ENCODE peak calls at places on chromosomes 5 and 9, in six cellular contexts. R is SK-N-SH, X is HCT116, Y is HepG2, F is GM12878, N is K562. I is an unnamed sample.

GRCh38 chr5:153957205-153957604 is 81.5 kb downstream of the FAM114A2 start:
- DNase-seq in Y (no peak), F (no peak), R (no peak), X (no peak), N (no peak), I (no peak)

GRCh38 chr5:169763437-169764301 is 126.6 kb downstream of the DOCK2 start:
- DNase-seq in Y (no peak), N (no peak), R (peak; percentile 33), F (peak; percentile 45), X (no peak), I (no peak)

GRCh38 chr9:120694559-120694958 is 19.7 kb downstream of the MEGF9 start:
- DNase-seq in Y (no peak), X (no peak), F (no peak), N (no peak), R (no peak), I (no peak)

GRCh38 chr5:63262191-63262981 is 683.8 kb downstream of the LRRC70 start:
- DNase-seq in Y (no peak), X (no peak), F (no peak), N (no peak), R (no peak), I (no peak)

GRCh38 chr9:14560194-14560593 is 133.0 kb downstream of the ZDHHC21 start:
- DNase-seq in Y (no peak), R (no peak), F (peak; percentile 7), N (no peak), X (no peak), I (no peak)

GRCh38 chr5:1007681-1008450 is 736 bp upstream of the NKD2 start:
- DNase-seq in X (no peak), F (no peak), Y (no peak), N (no peak), R (no peak), I (no peak)

GRCh38 chr5:10546186-10546585 is 17.7 kb upstream of the ANKRD33B start:
- DNase-seq in Y (no peak), R (no peak), X (no peak), N (no peak), F (no peak), I (no peak)

GRCh38 chr5:10885026-10885425 is 124.0 kb upstream of the DAP start:
- DNase-seq in R (no peak), F (no peak), N (no peak), X (no peak), Y (no peak), I (no peak)

GRCh38 chr5:163379298-163380155 is 57.9 kb upstream of the CCNG1 start:
- DNase-seq in X (peak; percentile 75), N (peak; percentile 51), F (no peak), R (no peak), Y (peak; percentile 44), I (no peak)

GRCh38 chr5:43036409-43036808 is 3.7 kb downstream of the ANXA2R start:
- DNase-seq in R (no peak), X (no peak), F (no peak), Y (no peak), N (no peak), I (no peak)

GRCh38 chr9:137371966-137372651 is 50.9 kb downstream of the EXD3 start:
- DNase-seq in X (no peak), N (no peak), Y (no peak), F (no peak), R (no peak), I (no peak)

GRCh38 chr9:137369111-137369787 is 53.7 kb downstream of the EXD3 start:
- DNase-seq in X (no peak), Y (no peak), R (no peak), N (no peak), F (no peak), I (no peak)

GRCh38 chr9:137369911-137370630 is 52.9 kb downstream of the EXD3 start:
- DNase-seq in N (no peak), F (no peak), R (no peak), X (no peak), Y (no peak), I (no peak)

GRCh38 chr9:137371521-137371941 is 51.4 kb downstream of the EXD3 start:
- DNase-seq in R (no peak), N (no peak), F (no peak), Y (no peak), X (no peak), I (no peak)

DNA sequence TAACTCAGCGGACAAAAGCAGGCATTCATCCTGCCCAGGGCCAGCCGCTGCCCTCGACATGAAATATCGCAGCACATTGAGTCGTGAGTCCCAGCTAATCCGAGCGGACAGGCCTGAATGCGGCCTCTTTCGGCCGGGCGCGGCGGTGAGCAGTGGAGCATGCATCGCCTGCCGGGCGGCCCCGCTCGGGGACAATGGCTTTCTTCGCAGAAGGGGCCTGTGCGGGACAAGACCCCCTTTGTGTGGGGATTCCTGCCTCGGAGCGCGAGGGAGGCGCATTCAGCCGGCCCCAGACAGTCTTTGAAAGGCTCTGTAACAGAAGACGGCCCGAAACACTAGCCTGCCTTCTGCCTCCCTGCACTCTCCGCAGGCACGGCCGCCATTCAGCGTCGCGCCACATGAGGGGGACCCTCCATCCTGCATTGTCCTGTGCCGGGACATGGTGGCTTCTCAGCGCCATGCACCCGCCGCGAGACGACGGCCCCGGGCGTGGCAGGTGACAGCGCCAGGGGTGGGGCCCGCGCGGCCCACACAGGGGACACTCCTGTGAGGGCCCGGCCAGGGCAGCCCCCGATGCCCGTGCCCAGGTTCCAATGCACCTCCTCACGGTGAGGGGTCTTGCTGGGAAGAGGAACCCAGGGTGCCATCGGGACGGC is 52.0 kb downstream of the EXD3 start:
- DNase-seq in N (no peak), R (no peak), Y (no peak), X (no peak), F (no peak), I (peak; percentile 50)
- H3K4me2 ChIP-seq in N (no peak overlapping the region), R (no peak overlapping the region), Y (no peak overlapping the region), X (no peak overlapping the region), F (no peak overlapping the region), I (no peak overlapping the region)

DNA sequence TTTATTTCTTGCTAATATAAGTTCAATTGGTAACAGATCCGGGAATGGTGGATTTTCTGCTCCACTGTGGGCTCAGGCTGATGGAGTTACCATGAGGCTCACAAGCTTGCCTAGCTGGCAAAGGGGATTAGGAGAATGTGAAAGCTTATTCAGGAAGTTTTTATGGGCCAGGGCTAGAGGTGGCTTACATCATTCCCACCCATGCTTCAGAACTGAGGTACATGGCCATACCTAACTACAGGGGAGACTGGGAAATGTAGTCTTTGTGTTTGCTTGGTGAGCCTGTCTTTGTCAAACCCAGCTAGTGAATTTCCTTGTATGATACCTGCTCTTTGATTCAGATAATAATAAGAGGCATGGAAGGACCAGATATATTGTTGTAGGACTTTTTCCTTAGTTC is 105.9 kb upstream of the DHFR start:
- DNase-seq in X (no peak), Y (no peak), R (no peak), F (no peak), N (no peak), I (no peak)
- TF ChIP-seq REST in X (no peak), Y (no peak), R (no peak), F (no peak), N (no peak), I (no peak)

GRCh38 chr9:124307379-124308030 is 49.8 kb downstream of the NEK6 start:
- DNase-seq in X (no peak), R (no peak), F (no peak), Y (no peak), N (no peak), I (no peak)
- H3K79me2 ChIP-seq in X (no peaks in the 10 kb centered on the region), R (peaks cover 80% of the 10 kb centered on the region), F (peaks cover 12% of the 10 kb centered on the region), Y (peaks cover 20% of the 10 kb centered on the region), N (no peaks in the 10 kb centered on the region), I (no peaks in the 10 kb centered on the region)

GRCh38 chr9:100499460-100499859 is 26.5 kb downstream of the TMEFF1 start:
- DNase-seq in Y (no peak), F (no peak), R (no peak), X (no peak), N (no peak), I (no peak)

GRCh38 chr9:100492952-100493351 is 20.0 kb downstream of the TMEFF1 start:
- DNase-seq in N (no peak), R (no peak), X (no peak), F (no peak), Y (peak; percentile 18), I (no peak)

GRCh38 chr9:100499866-100500265 is 26.9 kb downstream of the TMEFF1 start:
- DNase-seq in R (no peak), X (no peak), Y (no peak), F (no peak), N (no peak), I (no peak)

DNA sequence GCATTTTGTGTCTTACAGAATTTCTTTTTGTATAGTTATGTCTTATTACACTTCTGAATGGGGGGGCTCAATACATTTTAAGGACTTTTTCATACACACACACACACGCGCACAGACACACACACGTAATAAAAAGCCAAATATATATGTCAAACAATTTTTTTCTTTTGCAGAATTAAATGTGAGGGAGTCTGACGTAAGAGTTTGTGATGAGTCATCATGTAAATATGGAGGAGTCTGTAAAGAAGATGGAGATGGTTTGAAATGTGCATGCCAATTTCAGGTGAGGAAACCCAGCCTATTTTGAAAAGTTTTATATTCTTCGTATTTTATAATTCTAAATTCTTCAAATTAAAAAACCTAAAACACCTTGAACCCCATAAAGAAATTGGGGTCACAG is 25.6 kb downstream of the TMEFF1 start:
- DNase-seq in Y (no peak), X (no peak), R (no peak), N (no peak), F (no peak), I (no peak)
- H3K4me2 ChIP-seq in Y (no peak overlapping the region), X (no peak overlapping the region), R (no peak overlapping the region), N (no peak overlapping the region), F (no peak overlapping the region), I (peak overlapping the region; percentile 3)

GRCh38 chr5:181191526-181192336 is 13.3 kb downstream of the TRIM7 start:
- DNase-seq in Y (peak; percentile 88), F (peak; percentile 83), N (peak; percentile 90), R (peak; percentile 95), X (peak; percentile 89), I (peak; percentile 93)
- TF ChIP-seq REST in Y (peak; percentile 11), F (peak; percentile 18), N (peak; percentile 20), R (no peak), X (no peak), I (no peak)

DNA sequence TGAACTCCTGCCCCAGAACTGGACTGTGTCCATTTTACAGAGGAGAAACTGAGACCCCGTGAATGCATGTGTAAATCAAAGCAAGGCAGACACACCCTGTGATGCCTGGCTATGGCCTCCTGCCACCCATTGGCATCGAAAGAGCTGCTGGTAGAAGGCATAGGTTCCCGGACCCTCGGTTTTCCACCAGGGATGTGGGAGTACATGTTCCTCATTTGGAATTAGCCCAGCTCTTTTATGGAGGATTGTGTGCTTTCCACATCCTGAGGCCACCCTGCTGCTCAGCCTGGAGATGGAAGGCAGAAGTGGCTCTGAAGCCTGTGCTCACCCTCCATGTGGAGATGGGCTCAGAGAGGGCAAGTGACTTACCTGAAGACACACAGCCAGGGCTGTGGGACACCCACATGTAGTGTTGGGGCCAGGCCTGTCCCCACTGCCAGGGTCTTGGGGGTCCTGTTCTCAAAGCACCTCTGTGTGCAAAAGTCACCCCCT is 2.8 kb downstream of the SUSD3 start:
- DNase-seq in F (no peak), N (no peak), Y (no peak), R (no peak), X (no peak), I (no peak)
- H3K79me2 ChIP-seq in F (peaks cover 55% of the 10 kb centered on the region), N (peaks cover 28% of the 10 kb centered on the region), Y (no peaks in the 10 kb centered on the region), R (no peaks in the 10 kb centered on the region), X (no peaks in the 10 kb centered on the region), I (no peaks in the 10 kb centered on the region)